ENCODE peak calls at places on chromosomes 11 and 22, in four cellular contexts. R, V, B and E are unnamed samples.

GRCh38 chr22:49191506-49191980 is 636.1 kb downstream of the BRD1 start:
- DNase-seq in V (no peak), R (no peak), B (no peak), E (no peak)

GRCh38 chr11:2575611-2576051 is 124.2 kb downstream of the KCNQ1OT1 start:
- DNase-seq in V (no peak), B (no peak), R (no peak), E (no peak)

GRCh38 chr11:34926101-34926830 is 9.8 kb downstream of the PDHX start:
- DNase-seq in V (no peak), B (peak; percentile 71), R (peak; percentile 26), E (no peak)

GRCh38 chr22:40728731-40729189 is 49.5 kb downstream of the MCHR1 start:
- DNase-seq in V (peak; percentile 19), B (no peak), R (no peak), E (no peak)

GRCh38 chr11:102345923-102346322 is 1.1 kb upstream of the BIRC2 start:
- DNase-seq in R (peak; percentile 1), B (peak; percentile 84), V (no peak), E (no peak)

GRCh38 chr11:14446701-14447169 is 52.9 kb downstream of the COPB1 start:
- DNase-seq in V (no peak), B (peak; percentile 77), R (no peak), E (no peak)

GRCh38 chr11:46392421-46393230 is 1.1 kb upstream of the CHRM4 start:
- DNase-seq in B (peak; percentile 72), R (peak; percentile 91), V (peak; percentile 70), E (peak; percentile 99)

GRCh38 chr11:115941481-115941993 is 437.3 kb upstream of the CADM1 start:
- DNase-seq in V (no peak), R (no peak), B (peak; percentile 89), E (peak; percentile 63)

GRCh38 chr11:85810871-85811611 is at the start of gene SYTL2:
- DNase-seq in V (peak; percentile 71), R (peak; percentile 73), B (peak; percentile 28), E (peak; percentile 90)

GRCh38 chr11:132427611-132428010 is 1057.2 kb downstream of the NTM start:
- DNase-seq in V (no peak), B (no peak), R (no peak), E (no peak)

GRCh38 chr11:10487002-10487647 is 32.1 kb downstream of the AMPD3 start:
- DNase-seq in B (no peak), R (no peak), V (no peak), E (no peak)

GRCh38 chr11:128772814-128773213 is 78.9 kb downstream of the FLI1 start:
- DNase-seq in V (peak; percentile 15), R (no peak), B (no peak), E (no peak)

GRCh38 chr22:32207971-32208480 is 3.2 kb upstream of the RFPL2 start:
- DNase-seq in R (no peak), V (no peak), B (no peak), E (no peak)

GRCh38 chr11:75365711-75366181 is 14.3 kb upstream of the ARRB1 start:
- DNase-seq in V (no peak), B (peak; percentile 21), R (no peak), E (no peak)

GRCh38 chr22:29443861-29444431 is 5.6 kb downstream of the RFPL1 start:
- DNase-seq in V (no peak), R (no peak), B (no peak), E (no peak)

GRCh38 chr11:133821776-133822175 is 23.5 kb downstream of the SPATA19 start:
- DNase-seq in B (no peak), R (peak; percentile 72), V (no peak), E (peak; percentile 42)

GRCh38 chr22:44270556-44270880 is 42.2 kb downstream of the SHISAL1 start:
- DNase-seq in R (no peak), B (no peak), V (no peak), E (no peak)

GRCh38 chr11:6629573-6629891 is 10.3 kb upstream of the TPP1 start:
- DNase-seq in B (no peak), R (no peak), V (no peak), E (no peak)

GRCh38 chr11:47071871-47072270 is 104.8 kb downstream of the ARFGAP2 start:
- DNase-seq in R (no peak), B (no peak), V (no peak), E (no peak)

GRCh38 chr22:26321469-26321913 is 107.6 kb upstream of the ASPHD2 start:
- DNase-seq in R (no peak), V (no peak), B (peak; percentile 97), E (peak; percentile 49)

GRCh38 chr11:46321757-46322156 is 25.5 kb upstream of the DGKZ start:
- DNase-seq in R (no peak), B (no peak), V (no peak), E (no peak)

GRCh38 chr22:36671398-36671797 is 32.2 kb downstream of the CACNG2 start:
- DNase-seq in B (no peak), V (no peak), R (no peak), E (no peak)

GRCh38 chr11:31557991-31558390 is 48.4 kb downstream of the ELP4 start:
- DNase-seq in R (no peak), B (no peak), V (no peak), E (no peak)

GRCh38 chr11:14638561-14638960 is 5.0 kb upstream of the PDE3B start:
- DNase-seq in R (no peak), V (no peak), B (no peak), E (no peak)

GRCh38 chr11:126186708-126187481 is 24.6 kb downstream of the RPUSD4 start:
- DNase-seq in R (no peak), B (no peak), V (no peak), E (no peak)

GRCh38 chr22:36341640-36342041 is 46.1 kb downstream of the MYH9 start:
- DNase-seq in B (no peak), R (no peak), V (no peak), E (no peak)